ENCODE peak calls at places on chromosomes 16 and 17, in five cellular contexts. J, G, K, R and Q are unnamed samples.

GRCh38 chr17:48016112-48016511 is 21.5 kb downstream of the COPZ2 start:
- DNase-seq in J (peak), G (no peak), K (no peak), R (no peak), Q (no peak)

GRCh38 chr17:34511931-34512330 is 67.5 kb upstream of the TMEM132E start:
- DNase-seq in J (no peak), G (no peak), K (no peak), R (no peak), Q (no peak)

GRCh38 chr17:81387235-81388060 is 7.8 kb upstream of the BAHCC1 start:
- DNase-seq in J (peak), G (peak), K (peak), R (peak), Q (peak)

GRCh38 chr17:80356231-80356856 is 58.6 kb upstream of the ENDOV start:
- DNase-seq in J (no peak), G (no peak), K (no peak), R (no peak), Q (peak)

GRCh38 chr17:73184133-73184993 is 8.5 kb upstream of the COG1 start:
- DNase-seq in J (no peak), G (no peak), K (no peak), R (no peak), Q (no peak)

GRCh38 chr17:47694018-47694817 is at the start of gene TBKBP1:
- DNase-seq in J (peak), G (no peak), K (peak), R (peak), Q (peak)

GRCh38 chr16:80710918-80711317 is 93.5 kb downstream of the CDYL2 start:
- DNase-seq in J (no peak), G (no peak), K (no peak), R (no peak), Q (no peak)

GRCh38 chr16:56482667-56483236 is 31.4 kb downstream of the OGFOD1 start:
- DNase-seq in J (no peak), G (no peak), K (peak), R (no peak), Q (no peak)

GRCh38 chr17:8151641-8152111 is 528 bp downstream of the PER1 start:
- DNase-seq in J (peak), G (peak), K (peak), R (peak), Q (peak)

GRCh38 chr17:29111816-29112499 is 68.2 kb downstream of the MYO18A start:
- DNase-seq in J (peak), G (peak), K (peak), R (peak), Q (peak)

GRCh38 chr16:1706386-1707192 is 594 bp downstream of the MAPK8IP3 start:
- DNase-seq in J (peak), G (no peak), K (peak), R (peak), Q (peak)

GRCh38 chr17:34711646-34712045 is 132.3 kb downstream of the TMEM132E start:
- DNase-seq in J (peak), G (no peak), K (no peak), R (no peak), Q (no peak)

GRCh38 chr16:14572535-14572934 is 57.5 kb downstream of the PARN start:
- DNase-seq in J (no peak), G (no peak), K (no peak), R (no peak), Q (no peak)

GRCh38 chr16:87145181-87146176 is 171.7 kb downstream of the C16orf95 start:
- DNase-seq in J (no peak), G (peak), K (peak), R (peak), Q (no peak)

GRCh38 chr16:51388516-51388951 is 237.5 kb upstream of the SALL1 start:
- DNase-seq in J (no peak), G (no peak), K (no peak), R (no peak), Q (no peak)

GRCh38 chr16:48384982-48385271 is 286 bp downstream of the SIAH1 start:
- DNase-seq in J (no peak), G (peak), K (peak), R (no peak), Q (no peak)

GRCh38 chr17:56099649-56100048 is 53.6 kb upstream of the ANKFN1 start:
- DNase-seq in J (no peak), G (peak), K (peak), R (no peak), Q (no peak)

GRCh38 chr16:18958621-18959578 is 24.8 kb upstream of the TMC7 start:
- DNase-seq in J (no peak), G (peak), K (peak), R (no peak), Q (peak)

GRCh38 chr16:14309001-14309886 is 238.1 kb downstream of the MRTFB start:
- DNase-seq in J (no peak), G (no peak), K (peak), R (peak), Q (peak)

GRCh38 chr16:65884018-65884417 is 482.5 kb upstream of the CDH5 start:
- DNase-seq in J (no peak), G (no peak), K (peak), R (no peak), Q (no peak)

GRCh38 chr17:19287651-19288050 is 50.5 kb downstream of the EPN2 start:
- DNase-seq in J (no peak), G (no peak), K (no peak), R (no peak), Q (no peak)

GRCh38 chr16:54430491-54431030 is 144.0 kb upstream of the IRX3 start:
- DNase-seq in J (peak), G (no peak), K (peak), R (no peak), Q (peak)

GRCh38 chr17:49616546-49617205 is 41.0 kb downstream of the NXPH3 start:
- DNase-seq in J (no peak), G (peak), K (peak), R (no peak), Q (no peak)

GRCh38 chr16:87180069-87180468 is 137.1 kb downstream of the C16orf95 start:
- DNase-seq in J (no peak), G (no peak), K (peak), R (no peak), Q (no peak)

GRCh38 chr16:86034421-86034919 is 135.5 kb downstream of the IRF8 start:
- DNase-seq in J (no peak), G (no peak), K (no peak), R (no peak), Q (no peak)